ENCODE peak calls at places on chromosomes 6 and 20, in seven cellular contexts. U is GDM1, A is foreskin fibroblast, T is BE2C, E is H9, G is activated T-cell treated with anti-CD3 and anti-CD28 coated beads for 4 hours, W is WERI-Rb-1. R is an unnamed sample.

GRCh38 chr6:51910846-51911245 is 176.6 kb downstream of the PKHD1 start:
- DNase-seq in U (no peak), A (no peak), T (no peak), E (no peak), G (no peak), W (no peak), R (no peak)

GRCh38 chr6:124964084-124964763 is 2.0 kb downstream of the RNF217 start:
- DNase-seq in U (no peak), A (peak), T (no peak), E (no peak), G (no peak), W (no peak), R (no peak)

GRCh38 chr6:25278914-25279747 is at the start of gene CARMIL1:
- DNase-seq in U (peak), A (peak), T (peak), E (peak), G (peak), W (peak), R (peak)

GRCh38 chr6:6685249-6685667 is 96.7 kb downstream of the LY86 start:
- DNase-seq in U (no peak), A (no peak), T (no peak), E (no peak), G (no peak), W (no peak), R (no peak)

GRCh38 chr6:138562691-138563090 is 63.4 kb upstream of the NHSL1 start:
- DNase-seq in U (no peak), A (no peak), T (no peak), E (no peak), G (no peak), W (no peak), R (no peak)

GRCh38 chr6:136719280-136720044 is 72.8 kb downstream of the MAP3K5 start:
- DNase-seq in U (no peak), A (peak), T (no peak), E (no peak), G (no peak), W (no peak), R (no peak)

GRCh38 chr20:40433341-40433861 is 255.6 kb downstream of the MAFB start:
- DNase-seq in U (no peak), A (no peak), T (no peak), E (no peak), G (no peak), W (no peak), R (no peak)

GRCh38 chr6:113433506-113433991 is 423.6 kb upstream of the MARCKS start:
- DNase-seq in U (no peak), A (peak), T (no peak), E (no peak), G (no peak), W (no peak), R (no peak)

GRCh38 chr6:135062735-135063134 is 8.1 kb upstream of the HBS1L start:
- DNase-seq in U (no peak), A (peak), T (no peak), E (no peak), G (no peak), W (peak), R (no peak)

GRCh38 chr20:22744341-22745193 is 160.2 kb upstream of the FOXA2 start:
- DNase-seq in U (no peak), A (peak), T (no peak), E (no peak), G (no peak), W (no peak), R (no peak)

GRCh38 chr6:84422380-84422968 is 195.0 kb upstream of the CEP162 start:
- DNase-seq in U (peak), A (no peak), T (peak), E (peak), G (no peak), W (peak), R (no peak)

GRCh38 chr6:88556663-88557062 is 390.5 kb upstream of the CNR1 start:
- DNase-seq in U (no peak), A (no peak), T (no peak), E (no peak), G (no peak), W (no peak), R (no peak)

GRCh38 chr6:153392156-153392555 is 261.1 kb upstream of the RGS17 start:
- DNase-seq in U (no peak), A (no peak), T (no peak), E (no peak), G (no peak), W (no peak), R (no peak)

GRCh38 chr6:77740380-77740779 is 87.5 kb downstream of the MEI4 start:
- DNase-seq in U (no peak), A (peak), T (no peak), E (no peak), G (no peak), W (no peak), R (no peak)

GRCh38 chr20:20702330-20703245 is 9.9 kb downstream of the RALGAPA2 start:
- DNase-seq in U (no peak), A (no peak), T (no peak), E (no peak), G (no peak), W (no peak), R (no peak)

GRCh38 chr20:44075950-44076232 is 111.1 kb downstream of the JPH2 start:
- DNase-seq in U (no peak), A (no peak), T (no peak), E (no peak), G (no peak), W (no peak), R (no peak)

R was measured in stimulated activated CD4-positive, alpha-beta T cell treated with anti-CD3 and anti-CD28 coated beads, Interleukin-1b, Interleukin-23, amount 100 ng/mL, for 4 hours.